ENCODE peak calls at places on chromosomes 1 and 21, in nine cellular contexts. V is A549, T is bronchial epithelial cell, D is HFFc6, H is osteocyte, A is body of pancreas, K is cardiac fibroblast, Z is Caco-2, X is omental fat pad. L is an unnamed sample.

GRCh38 chr1:28601696-28602095 is 9.6 kb downstream of the RAB42 start:
- DNase-seq in V (no peak), T (peak; percentile 73), D (peak; percentile 92), H (peak; percentile 86), A (no peak), K (peak; percentile 88), Z (no peak), X (no peak), L (peak; percentile 65)

GRCh38 chr21:26572668-26573381 is at the start of gene CYYR1:
- DNase-seq in V (no peak), T (no peak), D (no peak), H (peak; percentile 85), A (peak; percentile 10), K (peak; percentile 3), Z (no peak), X (no peak), L (no peak)

GRCh38 chr1:238252033-238252802 is 361.5 kb upstream of the ZP4 start:
- DNase-seq in V (peak; percentile 50), T (peak; percentile 40), D (peak; percentile 26), H (no peak), A (peak; percentile 86), K (peak; percentile 69), Z (peak; percentile 45), X (no peak), L (peak; percentile 77)

GRCh38 chr1:39406533-39407478 is 84.6 kb upstream of the BMP8A start:
- DNase-seq in V (no peak), T (no peak), D (peak; percentile 73), H (no peak), A (no peak), K (peak; percentile 79), Z (no peak), X (no peak), L (no peak)

GRCh38 chr1:245822997-245823396 is 668.2 kb downstream of the KIF26B start:
- DNase-seq in V (peak; percentile 55), T (peak; percentile 90), D (peak; percentile 88), H (peak; percentile 44), A (no peak), K (peak; percentile 98), Z (no peak), X (no peak), L (no peak)

GRCh38 chr1:89277725-89278124 is 5.1 kb upstream of the GBP5 start:
- DNase-seq in V (no peak), T (peak; percentile 25), D (no peak), H (no peak), A (no peak), K (peak; percentile 5), Z (no peak), X (no peak), L (no peak)

GRCh38 chr21:33355355-33355754 is 30.6 kb downstream of the IFNAR1 start:
- DNase-seq in V (no peak), T (no peak), D (no peak), H (no peak), A (no peak), K (no peak), Z (no peak), X (no peak), L (no peak)

GRCh38 chr21:32413697-32414578 is 1.4 kb downstream of the EVA1C start:
- DNase-seq in V (no peak), T (peak; percentile 40), D (no peak), H (no peak), A (peak; percentile 25), K (peak; percentile 36), Z (no peak), X (no peak), L (no peak)

GRCh38 chr1:74767490-74767889 is 34.5 kb downstream of the TYW3 start:
- DNase-seq in V (peak; percentile 54), T (peak; percentile 23), D (peak; percentile 19), H (no peak), A (peak; percentile 10), K (peak; percentile 44), Z (no peak), X (no peak), L (peak; percentile 29)

GRCh38 chr1:56336972-56337371 is 242.4 kb downstream of the PLPP3 start:
- DNase-seq in V (no peak), T (no peak), D (no peak), H (no peak), A (no peak), K (no peak), Z (no peak), X (no peak), L (no peak)

GRCh38 chr1:29413661-29414060 is 177.3 kb downstream of the PTPRU start:
- DNase-seq in V (no peak), T (no peak), D (no peak), H (no peak), A (no peak), K (no peak), Z (no peak), X (no peak), L (no peak)

GRCh38 chr21:42664614-42665013 is 11.2 kb downstream of the PDE9A start:
- DNase-seq in V (no peak), T (no peak), D (no peak), H (no peak), A (no peak), K (no peak), Z (no peak), X (no peak), L (no peak)

GRCh38 chr1:33185541-33185940 is 3.7 kb upstream of the TRIM62 start:
- DNase-seq in V (no peak), T (no peak), D (no peak), H (no peak), A (no peak), K (no peak), Z (no peak), X (no peak), L (no peak)

GRCh38 chr1:159429074-159429861 is 2.7 kb upstream of the OR10J4 start:
- DNase-seq in V (peak; percentile 39), T (peak; percentile 29), D (peak; percentile 96), H (no peak), A (no peak), K (peak; percentile 95), Z (no peak), X (no peak), L (no peak)

GRCh38 chr1:31952825-31953220 is 14.7 kb upstream of the PTP4A2 start:
- DNase-seq in V (no peak), T (no peak), D (no peak), H (no peak), A (no peak), K (no peak), Z (no peak), X (no peak), L (no peak)

GRCh38 chr1:172203135-172203823 is 217.2 kb upstream of the C1orf105 start:
- DNase-seq in V (no peak), T (no peak), D (no peak), H (no peak), A (no peak), K (peak; percentile 20), Z (no peak), X (no peak), L (no peak)

GRCh38 chr1:182119631-182120030 is 58.1 kb upstream of the ZNF648 start:
- DNase-seq in V (no peak), T (no peak), D (no peak), H (no peak), A (no peak), K (no peak), Z (no peak), X (no peak), L (no peak)

GRCh38 chr1:199403421-199404116 is 623.9 kb upstream of the NR5A2 start:
- DNase-seq in V (no peak), T (no peak), D (peak; percentile 72), H (no peak), A (no peak), K (peak; percentile 8), Z (no peak), X (no peak), L (no peak)

DNA sequence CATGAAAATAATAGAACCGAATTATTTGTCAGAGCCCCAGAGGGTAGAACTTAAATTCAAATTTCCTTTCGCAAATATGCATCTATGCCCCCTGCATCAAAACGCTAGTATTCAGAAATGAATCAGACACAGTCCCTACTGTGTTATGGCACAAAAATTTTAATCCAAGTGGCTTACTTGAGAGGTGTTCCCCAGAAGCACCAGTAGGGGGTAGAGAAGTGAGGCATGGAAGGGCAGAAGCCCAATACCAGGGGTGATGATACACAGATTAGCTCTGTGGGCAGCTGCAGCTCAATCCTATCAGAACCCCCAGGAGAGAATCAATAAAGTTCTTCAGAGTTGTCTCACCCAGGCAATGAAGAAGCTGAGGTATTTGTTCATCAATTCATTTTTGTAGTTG is 342.2 kb downstream of the OMA1 start:
- DNase-seq in V (peak; percentile 1), T (peak; percentile 4), D (no peak), H (no peak), A (no peak), K (no peak), Z (no peak), X (no peak), L (no peak)
- TF ChIP-seq CTCF in V (no peak), T (no peak), D (peak; percentile 40), H (no peak), A (no peak), K (no peak), Z (no peak), X (no peak), L (no peak)

GRCh38 chr1:21319447-21320407 is 29.5 kb upstream of the ECE1 start:
- DNase-seq in V (peak; percentile 47), T (no peak), D (no peak), H (no peak), A (peak; percentile 89), K (no peak), Z (no peak), X (no peak), L (no peak)
- TF ChIP-seq CTCF in V (no peak), T (no peak), D (peak; percentile 46), H (no peak), A (peak; percentile 32), K (peak; percentile 31), Z (no peak), X (no peak), L (no peak)

GRCh38 chr1:7474786-7475502 is 296.2 kb upstream of the VAMP3 start:
- DNase-seq in V (peak; percentile 57), T (no peak), D (no peak), H (no peak), A (peak; percentile 17), K (no peak), Z (no peak), X (no peak), L (no peak)
- TF ChIP-seq CTCF in V (peak; percentile 35), T (peak; percentile 7), D (peak; percentile 34), H (peak; percentile 23), A (peak; percentile 35), K (no peak), Z (no peak), X (no peak), L (no peak)

GRCh38 chr1:181013144-181013543 is 9.5 kb downstream of the STX6 start:
- DNase-seq in V (no peak), T (no peak), D (no peak), H (no peak), A (no peak), K (peak; percentile 56), Z (no peak), X (no peak), L (no peak)

GRCh38 chr1:181011301-181012202 is 11.1 kb downstream of the STX6 start:
- DNase-seq in V (no peak), T (no peak), D (no peak), H (no peak), A (no peak), K (no peak), Z (no peak), X (no peak), L (no peak)

GRCh38 chr1:181014431-181015257 is 8.0 kb downstream of the STX6 start:
- DNase-seq in V (no peak), T (no peak), D (no peak), H (no peak), A (no peak), K (no peak), Z (no peak), X (no peak), L (no peak)

GRCh38 chr1:181012203-181012520 is 10.5 kb downstream of the STX6 start:
- DNase-seq in V (no peak), T (no peak), D (no peak), H (no peak), A (no peak), K (no peak), Z (no peak), X (no peak), L (no peak)

GRCh38 chr1:181010789-181011188 is 11.9 kb downstream of the STX6 start:
- DNase-seq in V (no peak), T (no peak), D (peak; percentile 59), H (no peak), A (no peak), K (peak; percentile 69), Z (no peak), X (no peak), L (no peak)
- TF ChIP-seq CTCF in V (no peak), T (no peak), D (no peak), H (no peak), A (no peak), K (no peak), Z (no peak), X (no peak), L (no peak)